ENCODE peak calls at places on chromosomes 11 and 22, in four cellular contexts. I is CD4-positive, alpha-beta memory T cell; C is stimulated activated CD8-positive, alpha-beta memory T cell treated with anti-CD3 and anti-CD28 coated beads, Interleukin-15, amount 100 ng/mL, for 1 hour; W is activated T-cell treated with anti-CD3 and anti-CD28 coated beads for 4 hours. O is an unnamed sample.

GRCh38 chr11:113111156-113111555 is 149.9 kb downstream of the NCAM1 start:
- DNase-seq in I (no peak), C (no peak), W (no peak), O (peak; percentile 24)

GRCh38 chr11:114140826-114141225 is 81.3 kb downstream of the ZBTB16 start:
- DNase-seq in I (no peak), C (no peak), W (no peak), O (no peak)

GRCh38 chr11:77523712-77524111 is 49.8 kb upstream of the PAK1 start:
- DNase-seq in I (no peak), C (no peak), W (no peak), O (no peak)

GRCh38 chr22:46068176-46068907 is 82.0 kb upstream of the PPARA start:
- DNase-seq in I (no peak), C (no peak), W (no peak), O (no peak)

GRCh38 chr11:36469063-36469462 is 41.0 kb downstream of the TRAF6 start:
- DNase-seq in I (no peak), C (no peak), W (no peak), O (no peak)

GRCh38 chr11:132427611-132428010 is 1057.2 kb downstream of the NTM start:
- DNase-seq in I (no peak), C (no peak), W (no peak), O (no peak)

GRCh38 chr11:110434952-110435779 is 5.4 kb downstream of the FDX1 start:
- DNase-seq in I (peak; percentile 21), C (no peak), W (peak; percentile 11), O (no peak)

GRCh38 chr11:119671048-119671447 is 58.0 kb downstream of the NECTIN1 start:
- DNase-seq in I (no peak), C (no peak), W (no peak), O (no peak)

GRCh38 chr22:31586137-31586920 is 75.7 kb downstream of the PISD start:
- DNase-seq in I (no peak), C (no peak), W (no peak), O (no peak)

GRCh38 chr11:121452609-121453150 is at the start of gene SORL1-AS1:
- DNase-seq in I (peak; percentile 73), C (no peak), W (peak; percentile 46), O (peak; percentile 15)

GRCh38 chr22:35439365-35439717 is 39.4 kb downstream of the MCM5 start:
- DNase-seq in I (no peak), C (no peak), W (no peak), O (no peak)

GRCh38 chr22:28917747-28918543 is 34.6 kb downstream of the ZNRF3 start:
- DNase-seq in I (no peak), C (no peak), W (no peak), O (peak; percentile 69)

GRCh38 chr22:22856364-22856763 is 31.3 kb upstream of the IGLL5 start:
- DNase-seq in I (no peak), C (no peak), W (no peak), O (no peak)

GRCh38 chr11:109851780-109852390 is 241.3 kb upstream of the ZC3H12C start:
- DNase-seq in I (no peak), C (no peak), W (no peak), O (no peak)

GRCh38 chr22:37163618-37164534 is 14.2 kb upstream of the IL2RB start:
- DNase-seq in I (no peak), C (no peak), W (no peak), O (no peak)

GRCh38 chr11:129191649-129192048 is 476 bp downstream of the ARHGAP32 start:
- DNase-seq in I (no peak), C (no peak), W (no peak), O (no peak)

GRCh38 chr22:33896801-33897620 is 23.3 kb downstream of the LARGE1 start:
- DNase-seq in I (no peak), C (no peak), W (no peak), O (no peak)

GRCh38 chr11:15291885-15292284 is 177.2 kb downstream of the INSC start:
- DNase-seq in I (no peak), C (no peak), W (no peak), O (no peak)

GRCh38 chr22:49657275-49657973 is 170.2 kb downstream of the BRD1 start:
- DNase-seq in I (peak; percentile 64), C (peak; percentile 37), W (peak; percentile 72), O (no peak)

GRCh38 chr11:1304376-1304775 is 5.1 kb downstream of the TOLLIP start:
- DNase-seq in I (no peak), C (no peak), W (no peak), O (no peak)

GRCh38 chr11:65719887-65720236 is 736 bp downstream of the RNASEH2C start:
- DNase-seq in I (no peak), C (no peak), W (no peak), O (peak; percentile 29)

GRCh38 chr11:25566298-25567200 is 765.4 kb upstream of the ANO3 start:
- DNase-seq in I (no peak), C (no peak), W (no peak), O (no peak)

GRCh38 chr11:26011474-26011873 is 320.5 kb upstream of the ANO3 start:
- DNase-seq in I (no peak), C (no peak), W (no peak), O (no peak)

GRCh38 chr11:11117730-11118129 is 235.3 kb downstream of the CSNK2A3 start:
- DNase-seq in I (no peak), C (no peak), W (no peak), O (no peak)

GRCh38 chr11:107017433-107018227 is 646 bp downstream of the GUCY1A2 start:
- DNase-seq in I (no peak), C (no peak), W (no peak), O (peak; percentile 56)

GRCh38 chr11:57983211-57983610 is 40.5 kb upstream of the OR9Q1 start:
- DNase-seq in I (no peak), C (no peak), W (no peak), O (no peak)

GRCh38 chr11:131867457-131868257 is 497.2 kb downstream of the NTM start:
- DNase-seq in I (no peak), C (no peak), W (no peak), O (peak; percentile 2)

GRCh38 chr22:32509045-32509444 is 34.4 kb downstream of the FBXO7 start:
- DNase-seq in I (no peak), C (no peak), W (no peak), O (no peak)

GRCh38 chr22:39301926-39302325 is 17.5 kb downstream of the RPL3 start:
- DNase-seq in I (no peak), C (no peak), W (no peak), O (no peak)

GRCh38 chr22:37545703-37546435 is 14.4 kb upstream of the CDC42EP1 start:
- DNase-seq in I (no peak), C (no peak), W (no peak), O (no peak)

GRCh38 chr11:102345923-102346322 is 1.1 kb upstream of the BIRC2 start:
- DNase-seq in I (no peak), C (no peak), W (no peak), O (no peak)

O was measured in SK-N-DZ.